ENCODE peak calls at places on chromosomes 7 and 10, in nine cellular contexts. One of them, this sample, is unnamed.

GRCh38 chr10:104318810-104319684 is 19.2 kb downstream of the ITPRIP start:
- DNase-seq in effector CD4-positive, alpha-beta T cell: no peak
- DNase-seq in T-helper 9 cell: no peak
- DNase-seq in activated T-helper 1 cell treated with Interleukin-2 at 50 U/mL for 16 hours: no peak
- DNase-seq in foreskin fibroblast: no peak
- DNase-seq in stimulated activated CD4-positive, alpha-beta T cell treated with anti-CD3 and anti-CD28 coated beads, Interleukin-12 subunit alpha, Interleukin-12 subunit beta, amount 100 ng/mL, for 24 hours: no peak
- DNase-seq in esophagus squamous epithelium: no peak
- DNase-seq in hepatic stellate cell: no peak
- DNase-seq in fibroblast of lung: peak; percentile 96
- DNase-seq in this sample: no peak

GRCh38 chr7:4738711-4739527 is 36.5 kb upstream of the AP5Z1 start:
- DNase-seq in effector CD4-positive, alpha-beta T cell: peak; percentile 17
- DNase-seq in T-helper 9 cell: no peak
- DNase-seq in activated T-helper 1 cell treated with Interleukin-2 at 50 U/mL for 16 hours: no peak
- DNase-seq in foreskin fibroblast: peak; percentile 84
- DNase-seq in stimulated activated CD4-positive, alpha-beta T cell treated with anti-CD3 and anti-CD28 coated beads, Interleukin-12 subunit alpha, Interleukin-12 subunit beta, amount 100 ng/mL, for 24 hours: no peak
- DNase-seq in esophagus squamous epithelium: no peak
- DNase-seq in hepatic stellate cell: peak; percentile 84
- DNase-seq in fibroblast of lung: peak; percentile 91
- DNase-seq in this sample: no peak

GRCh38 chr7:137025469-137026175 is 157.2 kb downstream of the CHRM2 start:
- DNase-seq in effector CD4-positive, alpha-beta T cell: no peak
- DNase-seq in T-helper 9 cell: no peak
- DNase-seq in activated T-helper 1 cell treated with Interleukin-2 at 50 U/mL for 16 hours: no peak
- DNase-seq in foreskin fibroblast: peak; percentile 39
- DNase-seq in stimulated activated CD4-positive, alpha-beta T cell treated with anti-CD3 and anti-CD28 coated beads, Interleukin-12 subunit alpha, Interleukin-12 subunit beta, amount 100 ng/mL, for 24 hours: no peak
- DNase-seq in esophagus squamous epithelium: no peak
- DNase-seq in hepatic stellate cell: no peak
- DNase-seq in fibroblast of lung: peak; percentile 76
- DNase-seq in this sample: no peak

GRCh38 chr7:18890885-18891621 is 226.4 kb downstream of the TWIST1 start:
- DNase-seq in effector CD4-positive, alpha-beta T cell: no peak
- DNase-seq in T-helper 9 cell: no peak
- DNase-seq in activated T-helper 1 cell treated with Interleukin-2 at 50 U/mL for 16 hours: no peak
- DNase-seq in foreskin fibroblast: no peak
- DNase-seq in stimulated activated CD4-positive, alpha-beta T cell treated with anti-CD3 and anti-CD28 coated beads, Interleukin-12 subunit alpha, Interleukin-12 subunit beta, amount 100 ng/mL, for 24 hours: no peak
- DNase-seq in esophagus squamous epithelium: no peak
- DNase-seq in hepatic stellate cell: no peak
- DNase-seq in fibroblast of lung: peak; percentile 64
- DNase-seq in this sample: no peak

GRCh38 chr7:119197872-119198527 is 973.5 kb downstream of the ANKRD7 start:
- DNase-seq in effector CD4-positive, alpha-beta T cell: no peak
- DNase-seq in T-helper 9 cell: no peak
- DNase-seq in activated T-helper 1 cell treated with Interleukin-2 at 50 U/mL for 16 hours: no peak
- DNase-seq in foreskin fibroblast: no peak
- DNase-seq in stimulated activated CD4-positive, alpha-beta T cell treated with anti-CD3 and anti-CD28 coated beads, Interleukin-12 subunit alpha, Interleukin-12 subunit beta, amount 100 ng/mL, for 24 hours: no peak
- DNase-seq in esophagus squamous epithelium: no peak
- DNase-seq in hepatic stellate cell: peak; percentile 8
- DNase-seq in fibroblast of lung: peak; percentile 70
- DNase-seq in this sample: no peak

GRCh38 chr7:47544416-47544815 is 37.5 kb downstream of the TNS3 start:
- DNase-seq in effector CD4-positive, alpha-beta T cell: no peak
- DNase-seq in T-helper 9 cell: no peak
- DNase-seq in activated T-helper 1 cell treated with Interleukin-2 at 50 U/mL for 16 hours: no peak
- DNase-seq in foreskin fibroblast: no peak
- DNase-seq in stimulated activated CD4-positive, alpha-beta T cell treated with anti-CD3 and anti-CD28 coated beads, Interleukin-12 subunit alpha, Interleukin-12 subunit beta, amount 100 ng/mL, for 24 hours: no peak
- DNase-seq in esophagus squamous epithelium: no peak
- DNase-seq in hepatic stellate cell: no peak
- DNase-seq in fibroblast of lung: no peak
- DNase-seq in this sample: no peak

GRCh38 chr10:119940487-119940886 is 48.0 kb downstream of the SEC23IP start:
- DNase-seq in effector CD4-positive, alpha-beta T cell: no peak
- DNase-seq in T-helper 9 cell: no peak
- DNase-seq in activated T-helper 1 cell treated with Interleukin-2 at 50 U/mL for 16 hours: no peak
- DNase-seq in foreskin fibroblast: peak; percentile 2
- DNase-seq in stimulated activated CD4-positive, alpha-beta T cell treated with anti-CD3 and anti-CD28 coated beads, Interleukin-12 subunit alpha, Interleukin-12 subunit beta, amount 100 ng/mL, for 24 hours: no peak
- DNase-seq in esophagus squamous epithelium: no peak
- DNase-seq in hepatic stellate cell: no peak
- DNase-seq in fibroblast of lung: no peak
- DNase-seq in this sample: no peak

GRCh38 chr10:49283491-49283890 is 15.5 kb upstream of the C10orf71 start:
- DNase-seq in effector CD4-positive, alpha-beta T cell: no peak
- DNase-seq in T-helper 9 cell: no peak
- DNase-seq in activated T-helper 1 cell treated with Interleukin-2 at 50 U/mL for 16 hours: no peak
- DNase-seq in foreskin fibroblast: no peak
- DNase-seq in stimulated activated CD4-positive, alpha-beta T cell treated with anti-CD3 and anti-CD28 coated beads, Interleukin-12 subunit alpha, Interleukin-12 subunit beta, amount 100 ng/mL, for 24 hours: no peak
- DNase-seq in esophagus squamous epithelium: no peak
- DNase-seq in hepatic stellate cell: no peak
- DNase-seq in fibroblast of lung: no peak
- DNase-seq in this sample: no peak

GRCh38 chr10:131239926-131240325 is 71.6 kb downstream of the TCERG1L start:
- DNase-seq in effector CD4-positive, alpha-beta T cell: no peak
- DNase-seq in T-helper 9 cell: no peak
- DNase-seq in activated T-helper 1 cell treated with Interleukin-2 at 50 U/mL for 16 hours: no peak
- DNase-seq in foreskin fibroblast: no peak
- DNase-seq in stimulated activated CD4-positive, alpha-beta T cell treated with anti-CD3 and anti-CD28 coated beads, Interleukin-12 subunit alpha, Interleukin-12 subunit beta, amount 100 ng/mL, for 24 hours: no peak
- DNase-seq in esophagus squamous epithelium: no peak
- DNase-seq in hepatic stellate cell: no peak
- DNase-seq in fibroblast of lung: no peak
- DNase-seq in this sample: no peak

GRCh38 chr10:18463673-18464211 is 187.6 kb downstream of the NSUN6 start:
- DNase-seq in effector CD4-positive, alpha-beta T cell: no peak
- DNase-seq in T-helper 9 cell: no peak
- DNase-seq in activated T-helper 1 cell treated with Interleukin-2 at 50 U/mL for 16 hours: no peak
- DNase-seq in foreskin fibroblast: no peak
- DNase-seq in stimulated activated CD4-positive, alpha-beta T cell treated with anti-CD3 and anti-CD28 coated beads, Interleukin-12 subunit alpha, Interleukin-12 subunit beta, amount 100 ng/mL, for 24 hours: no peak
- DNase-seq in esophagus squamous epithelium: no peak
- DNase-seq in hepatic stellate cell: no peak
- DNase-seq in fibroblast of lung: no peak
- DNase-seq in this sample: no peak

GRCh38 chr10:49113741-49114141 is 1.6 kb downstream of the VSTM4 start:
- DNase-seq in effector CD4-positive, alpha-beta T cell: no peak
- DNase-seq in T-helper 9 cell: no peak
- DNase-seq in activated T-helper 1 cell treated with Interleukin-2 at 50 U/mL for 16 hours: no peak
- DNase-seq in foreskin fibroblast: no peak
- DNase-seq in stimulated activated CD4-positive, alpha-beta T cell treated with anti-CD3 and anti-CD28 coated beads, Interleukin-12 subunit alpha, Interleukin-12 subunit beta, amount 100 ng/mL, for 24 hours: no peak
- DNase-seq in esophagus squamous epithelium: no peak
- DNase-seq in hepatic stellate cell: no peak
- DNase-seq in fibroblast of lung: no peak
- DNase-seq in this sample: no peak

GRCh38 chr7:137882806-137883205 is 36.0 kb upstream of the DGKI start:
- DNase-seq in effector CD4-positive, alpha-beta T cell: no peak
- DNase-seq in T-helper 9 cell: no peak
- DNase-seq in activated T-helper 1 cell treated with Interleukin-2 at 50 U/mL for 16 hours: no peak
- DNase-seq in foreskin fibroblast: peak; percentile 41
- DNase-seq in stimulated activated CD4-positive, alpha-beta T cell treated with anti-CD3 and anti-CD28 coated beads, Interleukin-12 subunit alpha, Interleukin-12 subunit beta, amount 100 ng/mL, for 24 hours: no peak
- DNase-seq in esophagus squamous epithelium: no peak
- DNase-seq in hepatic stellate cell: no peak
- DNase-seq in fibroblast of lung: no peak
- DNase-seq in this sample: no peak

GRCh38 chr10:70482982-70483760 is 4.6 kb downstream of the PALD1 start:
- DNase-seq in effector CD4-positive, alpha-beta T cell: no peak
- DNase-seq in T-helper 9 cell: no peak
- DNase-seq in activated T-helper 1 cell treated with Interleukin-2 at 50 U/mL for 16 hours: no peak
- DNase-seq in foreskin fibroblast: no peak
- DNase-seq in stimulated activated CD4-positive, alpha-beta T cell treated with anti-CD3 and anti-CD28 coated beads, Interleukin-12 subunit alpha, Interleukin-12 subunit beta, amount 100 ng/mL, for 24 hours: no peak
- DNase-seq in esophagus squamous epithelium: no peak
- DNase-seq in hepatic stellate cell: no peak
- DNase-seq in fibroblast of lung: no peak
- DNase-seq in this sample: peak; percentile 53

GRCh38 chr10:19588608-19589007 is 227.6 kb upstream of the PLXDC2 start:
- DNase-seq in effector CD4-positive, alpha-beta T cell: no peak
- DNase-seq in T-helper 9 cell: no peak
- DNase-seq in activated T-helper 1 cell treated with Interleukin-2 at 50 U/mL for 16 hours: no peak
- DNase-seq in foreskin fibroblast: no peak
- DNase-seq in stimulated activated CD4-positive, alpha-beta T cell treated with anti-CD3 and anti-CD28 coated beads, Interleukin-12 subunit alpha, Interleukin-12 subunit beta, amount 100 ng/mL, for 24 hours: no peak
- DNase-seq in esophagus squamous epithelium: no peak
- DNase-seq in hepatic stellate cell: no peak
- DNase-seq in fibroblast of lung: no peak
- DNase-seq in this sample: peak; percentile 55

GRCh38 chr7:91636129-91636724 is 244.3 kb downstream of the MTERF1 start:
- DNase-seq in effector CD4-positive, alpha-beta T cell: no peak
- DNase-seq in T-helper 9 cell: no peak
- DNase-seq in activated T-helper 1 cell treated with Interleukin-2 at 50 U/mL for 16 hours: no peak
- DNase-seq in foreskin fibroblast: no peak
- DNase-seq in stimulated activated CD4-positive, alpha-beta T cell treated with anti-CD3 and anti-CD28 coated beads, Interleukin-12 subunit alpha, Interleukin-12 subunit beta, amount 100 ng/mL, for 24 hours: no peak
- DNase-seq in esophagus squamous epithelium: no peak
- DNase-seq in hepatic stellate cell: no peak
- DNase-seq in fibroblast of lung: peak; percentile 28
- DNase-seq in this sample: no peak

GRCh38 chr7:13139436-13139835 is 452.0 kb downstream of the ARL4A start:
- DNase-seq in effector CD4-positive, alpha-beta T cell: no peak
- DNase-seq in T-helper 9 cell: no peak
- DNase-seq in activated T-helper 1 cell treated with Interleukin-2 at 50 U/mL for 16 hours: no peak
- DNase-seq in foreskin fibroblast: no peak
- DNase-seq in stimulated activated CD4-positive, alpha-beta T cell treated with anti-CD3 and anti-CD28 coated beads, Interleukin-12 subunit alpha, Interleukin-12 subunit beta, amount 100 ng/mL, for 24 hours: no peak
- DNase-seq in esophagus squamous epithelium: no peak
- DNase-seq in hepatic stellate cell: no peak
- DNase-seq in fibroblast of lung: no peak
- DNase-seq in this sample: no peak

GRCh38 chr7:117892821-117893220 is 19.6 kb upstream of the CTTNBP2 start:
- DNase-seq in effector CD4-positive, alpha-beta T cell: no peak
- DNase-seq in T-helper 9 cell: no peak
- DNase-seq in activated T-helper 1 cell treated with Interleukin-2 at 50 U/mL for 16 hours: no peak
- DNase-seq in foreskin fibroblast: no peak
- DNase-seq in stimulated activated CD4-positive, alpha-beta T cell treated with anti-CD3 and anti-CD28 coated beads, Interleukin-12 subunit alpha, Interleukin-12 subunit beta, amount 100 ng/mL, for 24 hours: no peak
- DNase-seq in esophagus squamous epithelium: no peak
- DNase-seq in hepatic stellate cell: no peak
- DNase-seq in fibroblast of lung: no peak
- DNase-seq in this sample: no peak